ENCODE peak calls at places on chromosomes 11 and 22, in four cellular contexts. W is transverse colon, E is psoas muscle, I is tibial nerve. Y is an unnamed sample.
A peak's percentile ranks its signal among the peaks of the same experiment; 100 is the strongest.

GRCh38 chr11:533049-533585 is 2.3 kb downstream of the HRAS start:
- DNase-seq in I (no peak), W (no peak), E (no peak), Y (no peak)

GRCh38 chr11:69443968-69444364 is 37.5 kb upstream of the LINC01488 start:
- DNase-seq in I (no peak), W (no peak), E (no peak), Y (no peak)

GRCh38 chr11:11227686-11228085 is 125.4 kb downstream of the CSNK2A3 start:
- DNase-seq in I (no peak), E (no peak), W (no peak), Y (no peak)

GRCh38 chr22:19178065-19178658 is 374 bp downstream of the SLC25A1 start:
- DNase-seq in I (no peak), W (peak; percentile 72), E (no peak), Y (peak; percentile 64)

GRCh38 chr11:43756575-43756974 is 76.0 kb downstream of the HSD17B12 start:
- DNase-seq in W (no peak), E (no peak), I (no peak), Y (no peak)

GRCh38 chr11:9838961-9839360 is 175.1 kb downstream of the SWAP70 start:
- DNase-seq in I (no peak), W (no peak), E (no peak), Y (no peak)

GRCh38 chr22:41919357-41920224 is 4.7 kb upstream of the SHISA8 start:
- DNase-seq in E (peak; percentile 64), I (peak; percentile 20), W (peak; percentile 82), Y (no peak)

GRCh38 chr11:46326813-46327416 is 20.3 kb upstream of the DGKZ start:
- DNase-seq in E (no peak), I (no peak), W (no peak), Y (no peak)

GRCh38 chr11:28146123-28146751 is 38.0 kb downstream of the METTL15 start:
- DNase-seq in I (no peak), E (no peak), W (no peak), Y (no peak)

GRCh38 chr22:31995046-31995445 is 48.0 kb upstream of the SLC5A1 start:
- DNase-seq in I (no peak), E (no peak), W (no peak), Y (no peak)

DNA sequence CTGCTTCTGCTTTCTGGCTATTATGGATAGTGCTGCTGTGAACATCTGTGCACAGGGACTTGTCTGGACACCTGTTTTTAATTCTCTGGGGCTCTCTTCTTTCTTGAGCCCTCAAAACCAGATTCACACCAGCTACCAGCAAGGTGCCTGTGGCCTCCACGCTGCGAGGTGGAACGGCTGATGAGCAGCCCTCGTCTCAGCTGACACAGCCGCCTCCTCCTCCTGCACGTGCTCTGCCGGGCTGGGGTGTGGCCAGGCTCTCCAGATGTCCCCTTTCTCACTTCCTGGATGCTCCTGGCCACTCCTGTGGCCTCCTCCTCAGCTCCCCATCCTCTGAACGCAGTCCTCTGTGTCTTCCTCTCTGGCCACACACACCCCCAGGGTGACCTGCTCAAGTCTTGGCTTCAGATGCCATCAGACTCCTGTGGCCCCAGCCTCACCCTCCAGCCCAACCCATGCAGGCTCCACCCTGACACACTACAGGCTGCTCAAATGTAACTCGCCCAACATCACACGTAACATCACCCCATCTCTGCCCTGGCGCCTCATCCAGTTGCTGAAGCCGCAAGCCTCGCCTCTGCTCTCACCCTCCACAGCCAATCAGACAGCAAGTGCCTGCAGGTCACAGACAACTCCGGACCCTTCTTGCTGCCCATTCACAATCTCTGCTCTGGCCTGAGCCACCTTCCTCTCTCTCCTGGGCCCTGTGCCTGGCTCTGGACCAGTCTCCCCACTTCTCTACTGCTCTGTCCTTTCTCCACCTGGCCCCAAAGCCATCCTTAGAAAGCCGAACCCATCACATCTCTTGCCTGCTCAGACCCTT is 333.6 kb downstream of the CTTN start:
- DNase-seq in I (no peak), E (no peak), W (no peak), Y (no peak)
- H3K9me3 ChIP-seq in I (no peaks in the 10 kb centered on the region), E (no peaks in the 10 kb centered on the region), W (no peaks in the 10 kb centered on the region), Y (no peaks in the 10 kb centered on the region)

GRCh38 chr11:58837707-58838388 is 6.7 kb downstream of the GLYATL2 start:
- DNase-seq in W (no peak), E (no peak), I (no peak), Y (no peak)
- H3K9me3 ChIP-seq in W (no peaks in the 10 kb centered on the region), E (no peaks in the 10 kb centered on the region), I (no peaks in the 10 kb centered on the region), Y (no peaks in the 10 kb centered on the region)

GRCh38 chr11:47987781-47988180 is 7.4 kb downstream of the PTPRJ start:
- DNase-seq in I (no peak), W (peak; percentile 63), E (no peak), Y (no peak)

GRCh38 chr11:47986219-47986618 is 5.9 kb downstream of the PTPRJ start:
- DNase-seq in W (no peak), E (no peak), I (no peak), Y (no peak)

GRCh38 chr11:47983464-47984397 is 3.4 kb downstream of the PTPRJ start:
- DNase-seq in I (no peak), E (no peak), W (no peak), Y (no peak)

GRCh38 chr11:47987310-47987709 is 7.0 kb downstream of the PTPRJ start:
- DNase-seq in W (no peak), I (no peak), E (no peak), Y (no peak)

GRCh38 chr11:47986742-47987141 is 6.4 kb downstream of the PTPRJ start:
- DNase-seq in W (no peak), E (no peak), I (no peak), Y (no peak)
- H3K9me3 ChIP-seq in W (no peaks in the 10 kb centered on the region), E (no peaks in the 10 kb centered on the region), I (no peaks in the 10 kb centered on the region), Y (no peaks in the 10 kb centered on the region)

DNA sequence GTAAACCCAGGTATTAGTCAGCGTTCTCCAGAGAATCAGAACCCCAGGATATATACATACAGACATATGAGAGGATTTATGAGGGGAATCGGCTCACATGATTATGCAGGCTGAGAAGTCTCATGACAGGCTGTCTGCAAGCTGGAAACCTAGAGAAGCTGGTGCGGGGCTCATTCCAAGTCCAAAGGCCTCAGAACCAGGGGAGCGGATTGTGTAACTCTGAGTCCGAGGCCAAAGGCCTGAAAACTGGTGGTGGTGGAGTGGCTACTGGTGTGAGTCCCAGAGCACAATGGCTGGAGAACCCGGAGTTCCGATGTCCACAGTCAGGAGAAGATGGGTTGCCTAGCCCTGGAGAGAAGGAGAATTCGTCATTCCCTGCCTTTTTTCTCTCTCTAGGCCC is 29.7 kb upstream of the CD81 start:
- DNase-seq in I (no peak), E (no peak), W (no peak), Y (no peak)
- H3K9me3 ChIP-seq in I (no peaks in the 10 kb centered on the region), E (no peaks in the 10 kb centered on the region), W (no peaks in the 10 kb centered on the region), Y (no peaks in the 10 kb centered on the region)

DNA sequence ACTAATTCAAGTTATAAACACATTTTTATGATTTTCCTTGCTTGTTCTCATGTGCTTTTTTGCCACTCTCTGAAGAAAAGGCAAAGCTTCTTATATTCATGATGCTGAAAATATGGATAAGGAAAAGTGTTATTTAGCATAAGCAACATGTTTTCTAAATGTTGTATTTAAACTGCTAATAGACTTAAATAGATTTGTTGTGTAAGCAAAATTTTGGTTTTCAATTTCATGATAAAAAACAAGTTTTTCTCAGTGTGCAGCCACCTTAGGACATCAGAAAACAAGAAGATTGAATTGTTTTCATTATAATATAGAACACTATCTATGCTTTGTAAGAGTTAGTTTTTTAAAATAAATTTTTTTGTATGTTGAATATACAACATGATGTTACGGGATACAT is 2.3 kb downstream of the OR4A16 start:
- DNase-seq in W (no peak), I (no peak), E (no peak), Y (no peak)
- H3K9me3 ChIP-seq in W (no peaks in the 10 kb centered on the region), I (no peaks in the 10 kb centered on the region), E (no peaks in the 10 kb centered on the region), Y (no peaks in the 10 kb centered on the region)

GRCh38 chr11:32094931-32095330 is 4.1 kb downstream of the RCN1 start:
- DNase-seq in I (no peak), W (no peak), E (peak; percentile 40), Y (no peak)

GRCh38 chr11:32087602-32088001 is 3.3 kb upstream of the RCN1 start:
- DNase-seq in W (no peak), I (no peak), E (no peak), Y (no peak)

GRCh38 chr11:32088117-32088941 is 2.5 kb upstream of the RCN1 start:
- DNase-seq in E (no peak), I (peak; percentile 41), W (no peak), Y (no peak)

GRCh38 chr11:32092581-32093170 is 1.8 kb downstream of the RCN1 start:
- DNase-seq in I (no peak), W (no peak), E (no peak), Y (no peak)

GRCh38 chr11:32090774-32091370 is at the start of gene RCN1:
- DNase-seq in E (peak; percentile 72), W (peak; percentile 57), I (peak; percentile 23), Y (peak; percentile 21)
- H3K9me3 ChIP-seq in E (no peaks in the 10 kb centered on the region), W (no peaks in the 10 kb centered on the region), I (no peaks in the 10 kb centered on the region), Y (no peaks in the 10 kb centered on the region)

GRCh38 chr22:47303161-47303890 is 540.9 kb downstream of the TBC1D22A start:
- DNase-seq in W (no peak), I (no peak), E (no peak), Y (no peak)

GRCh38 chr22:47300698-47301405 is 538.4 kb downstream of the TBC1D22A start:
- DNase-seq in E (no peak), I (no peak), W (no peak), Y (no peak)

GRCh38 chr22:47304191-47304831 is 541.9 kb downstream of the TBC1D22A start:
- DNase-seq in E (no peak), I (no peak), W (no peak), Y (no peak)

GRCh38 chr22:47299879-47300697 is 537.6 kb downstream of the TBC1D22A start:
- DNase-seq in E (no peak), I (no peak), W (no peak), Y (no peak)

GRCh38 chr22:47301820-47302475 is 539.5 kb downstream of the TBC1D22A start:
- DNase-seq in W (no peak), E (no peak), I (no peak), Y (no peak)
- H3K9me3 ChIP-seq in W (no peaks in the 10 kb centered on the region), E (no peaks in the 10 kb centered on the region), I (no peaks in the 10 kb centered on the region), Y (no peaks in the 10 kb centered on the region)

DNA sequence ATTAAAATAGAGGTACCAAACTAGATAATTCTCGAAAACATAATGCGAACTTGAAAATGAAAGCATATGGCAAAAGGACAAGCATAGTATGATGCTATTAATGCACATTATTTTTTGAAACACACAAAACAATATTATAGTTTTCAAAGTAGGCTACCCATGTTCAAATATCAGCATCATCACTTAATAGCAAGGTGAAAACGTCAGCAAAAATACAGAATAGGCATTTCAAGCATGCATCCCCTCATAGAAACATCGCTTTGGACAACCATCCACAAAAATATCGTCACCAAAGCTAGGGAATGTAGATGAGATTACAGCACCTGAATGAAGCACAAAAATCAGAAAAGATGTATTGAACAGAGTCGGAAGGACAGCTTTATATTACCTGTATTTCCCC is 814.5 kb upstream of the LRRC4C start:
- DNase-seq in W (no peak), I (no peak), E (no peak), Y (no peak)
- H3K9me3 ChIP-seq in W (no peaks in the 10 kb centered on the region), I (no peaks in the 10 kb centered on the region), E (peaks cover 7% of the 10 kb centered on the region), Y (peaks cover 6% of the 10 kb centered on the region)

GRCh38 chr22:48658246-48658645 is 1169.4 kb downstream of the BRD1 start:
- DNase-seq in E (no peak), I (no peak), W (no peak), Y (no peak)
- H3K9me3 ChIP-seq in E (peaks cover 3% of the 10 kb centered on the region), I (no peaks in the 10 kb centered on the region), W (no peaks in the 10 kb centered on the region), Y (no peaks in the 10 kb centered on the region)

GRCh38 chr11:74866557-74866956 is 82.3 kb downstream of the XRRA1 start:
- DNase-seq in E (no peak), W (no peak), I (no peak), Y (no peak)
- H3K9me3 ChIP-seq in E (peaks cover 61% of the 10 kb centered on the region), W (peaks cover 53% of the 10 kb centered on the region), I (peaks cover 27% of the 10 kb centered on the region), Y (peaks cover 22% of the 10 kb centered on the region)